ENCODE peak calls at places on chromosomes 12 and 14, in four cellular contexts. One of them, this sample, is unnamed. For H3K9me3, the result is how much of the 10 kb centered on the place peaks cover.

GRCh38 chr12:544941-545635 is 85.3 kb downstream of the B4GALNT3 start:
- DNase-seq in effector memory CD4-positive, alpha-beta T cell: no peak
- DNase-seq in left ventricle myocardium inferior: no peak
- DNase-seq in PC-3: no peak
- DNase-seq in this sample: no peak

GRCh38 chr12:104956870-104957301 is 1.2 kb downstream of the SLC41A2 start:
- DNase-seq in left ventricle myocardium inferior: no peak
- DNase-seq in PC-3: peak
- DNase-seq in effector memory CD4-positive, alpha-beta T cell: no peak
- DNase-seq in this sample: no peak

GRCh38 chr12:123063535-123063934 is 83.1 kb downstream of the ARL6IP4 start:
- DNase-seq in PC-3: peak
- DNase-seq in left ventricle myocardium inferior: no peak
- DNase-seq in effector memory CD4-positive, alpha-beta T cell: no peak
- DNase-seq in this sample: no peak

GRCh38 chr14:103549361-103550311 is 12.8 kb downstream of the BAG5 start:
- DNase-seq in left ventricle myocardium inferior: peak
- DNase-seq in effector memory CD4-positive, alpha-beta T cell: no peak
- DNase-seq in PC-3: no peak
- DNase-seq in this sample: no peak

GRCh38 chr14:93056840-93057585 is 58.7 kb downstream of the ITPK1 start:
- DNase-seq in effector memory CD4-positive, alpha-beta T cell: no peak
- DNase-seq in PC-3: no peak
- DNase-seq in left ventricle myocardium inferior: no peak
- DNase-seq in this sample: no peak

GRCh38 chr12:115103884-115104883 is 420.2 kb upstream of the TBX3 start:
- DNase-seq in left ventricle myocardium inferior: peak
- DNase-seq in effector memory CD4-positive, alpha-beta T cell: no peak
- DNase-seq in PC-3: no peak
- DNase-seq in this sample: no peak

GRCh38 chr14:103057372-103058208 is at the start of gene CDC42BPB:
- DNase-seq in left ventricle myocardium inferior: peak
- DNase-seq in PC-3: peak
- DNase-seq in effector memory CD4-positive, alpha-beta T cell: peak
- DNase-seq in this sample: peak

GRCh38 chr12:79360269-79360668 is 330.5 kb downstream of the PAWR start:
- DNase-seq in left ventricle myocardium inferior: no peak
- DNase-seq in effector memory CD4-positive, alpha-beta T cell: no peak
- DNase-seq in PC-3: no peak
- DNase-seq in this sample: no peak

GRCh38 chr14:30580616-30581282 is 21.8 kb downstream of the G2E3 start:
- DNase-seq in left ventricle myocardium inferior: no peak
- DNase-seq in PC-3: no peak
- DNase-seq in effector memory CD4-positive, alpha-beta T cell: no peak
- DNase-seq in this sample: no peak

GRCh38 chr14:30223385-30223785 is 295.7 kb upstream of the PRKD1 start:
- DNase-seq in effector memory CD4-positive, alpha-beta T cell: no peak
- DNase-seq in left ventricle myocardium inferior: peak
- DNase-seq in PC-3: peak
- DNase-seq in this sample: no peak

GRCh38 chr12:82378997-82379396 is 20.7 kb downstream of the METTL25 start:
- DNase-seq in effector memory CD4-positive, alpha-beta T cell: no peak
- DNase-seq in PC-3: no peak
- DNase-seq in left ventricle myocardium inferior: no peak
- DNase-seq in this sample: no peak

GRCh38 chr14:25050494-25051170 is 685 bp upstream of the STXBP6 start:
- DNase-seq in effector memory CD4-positive, alpha-beta T cell: no peak
- DNase-seq in PC-3: peak
- DNase-seq in left ventricle myocardium inferior: no peak
- DNase-seq in this sample: no peak

GRCh38 chr12:131091413-131091975 is 137.8 kb downstream of the ADGRD1 start:
- DNase-seq in PC-3: no peak
- DNase-seq in left ventricle myocardium inferior: no peak
- DNase-seq in effector memory CD4-positive, alpha-beta T cell: no peak
- DNase-seq in this sample: no peak

GRCh38 chr14:60658116-60658515 is 8.8 kb upstream of the SIX1 start:
- DNase-seq in effector memory CD4-positive, alpha-beta T cell: no peak
- DNase-seq in PC-3: peak
- DNase-seq in left ventricle myocardium inferior: no peak
- DNase-seq in this sample: no peak

GRCh38 chr12:27333311-27334009 is 824 bp downstream of the BMAL2 start:
- DNase-seq in PC-3: peak
- DNase-seq in left ventricle myocardium inferior: peak
- DNase-seq in effector memory CD4-positive, alpha-beta T cell: no peak
- DNase-seq in this sample: peak

GRCh38 chr12:52235822-52236291 is 2.8 kb downstream of the KRT7 start:
- DNase-seq in PC-3: peak
- DNase-seq in effector memory CD4-positive, alpha-beta T cell: no peak
- DNase-seq in left ventricle myocardium inferior: no peak
- DNase-seq in this sample: no peak

GRCh38 chr14:91113829-91114078 is at the start of gene DGLUCY:
- DNase-seq in effector memory CD4-positive, alpha-beta T cell: no peak
- DNase-seq in left ventricle myocardium inferior: peak
- DNase-seq in PC-3: no peak
- DNase-seq in this sample: peak

GRCh38 chr14:56124296-56124695 is 6.1 kb downstream of the PELI2 start:
- DNase-seq in left ventricle myocardium inferior: no peak
- DNase-seq in effector memory CD4-positive, alpha-beta T cell: no peak
- DNase-seq in PC-3: no peak
- DNase-seq in this sample: no peak

GRCh38 chr12:131939007-131939406 is 9.9 kb downstream of the PUS1 start:
- DNase-seq in effector memory CD4-positive, alpha-beta T cell: no peak
- DNase-seq in left ventricle myocardium inferior: no peak
- DNase-seq in PC-3: no peak
- DNase-seq in this sample: no peak

GRCh38 chr14:95314609-95315008 is 5.1 kb downstream of the CLMN start:
- DNase-seq in effector memory CD4-positive, alpha-beta T cell: no peak
- DNase-seq in PC-3: peak
- DNase-seq in left ventricle myocardium inferior: no peak
- DNase-seq in this sample: no peak

GRCh38 chr12:15688202-15688736 is 100.9 kb downstream of the EPS8 start:
- DNase-seq in effector memory CD4-positive, alpha-beta T cell: no peak
- DNase-seq in PC-3: no peak
- DNase-seq in left ventricle myocardium inferior: peak
- DNase-seq in this sample: no peak

GRCh38 chr12:86727151-86727550 is 471.0 kb upstream of the MGAT4C start:
- DNase-seq in left ventricle myocardium inferior: no peak
- DNase-seq in PC-3: peak
- DNase-seq in effector memory CD4-positive, alpha-beta T cell: no peak
- DNase-seq in this sample: no peak

GRCh38 chr12:39199371-39199770 is 243.5 kb downstream of the KIF21A start:
- DNase-seq in PC-3: no peak
- DNase-seq in effector memory CD4-positive, alpha-beta T cell: no peak
- DNase-seq in left ventricle myocardium inferior: no peak
- DNase-seq in this sample: no peak

GRCh38 chr12:133201888-133202287 is 20.6 kb downstream of the ZNF268 start:
- DNase-seq in effector memory CD4-positive, alpha-beta T cell: no peak
- DNase-seq in left ventricle myocardium inferior: no peak
- DNase-seq in PC-3: no peak
- DNase-seq in this sample: no peak
- H3K9me3 ChIP-seq in effector memory CD4-positive, alpha-beta T cell: half or more
- H3K9me3 ChIP-seq in left ventricle myocardium inferior: half or more
- H3K9me3 ChIP-seq in PC-3: under half
- H3K9me3 ChIP-seq in this sample: half or more

GRCh38 chr14:42307239-42307825 is 700.7 kb downstream of the LRFN5 start:
- DNase-seq in effector memory CD4-positive, alpha-beta T cell: no peak
- DNase-seq in PC-3: no peak
- DNase-seq in left ventricle myocardium inferior: no peak
- DNase-seq in this sample: no peak
- H3K9me3 ChIP-seq in effector memory CD4-positive, alpha-beta T cell: under half
- H3K9me3 ChIP-seq in PC-3: under half
- H3K9me3 ChIP-seq in left ventricle myocardium inferior: under half
- H3K9me3 ChIP-seq in this sample: under half

GRCh38 chr14:48747683-48748082 is 838.5 kb downstream of the RPS29 start:
- DNase-seq in left ventricle myocardium inferior: no peak
- DNase-seq in PC-3: no peak
- DNase-seq in effector memory CD4-positive, alpha-beta T cell: no peak
- DNase-seq in this sample: no peak
- H3K9me3 ChIP-seq in left ventricle myocardium inferior: under half
- H3K9me3 ChIP-seq in PC-3: under half
- H3K9me3 ChIP-seq in effector memory CD4-positive, alpha-beta T cell: under half
- H3K9me3 ChIP-seq in this sample: under half

DNA sequence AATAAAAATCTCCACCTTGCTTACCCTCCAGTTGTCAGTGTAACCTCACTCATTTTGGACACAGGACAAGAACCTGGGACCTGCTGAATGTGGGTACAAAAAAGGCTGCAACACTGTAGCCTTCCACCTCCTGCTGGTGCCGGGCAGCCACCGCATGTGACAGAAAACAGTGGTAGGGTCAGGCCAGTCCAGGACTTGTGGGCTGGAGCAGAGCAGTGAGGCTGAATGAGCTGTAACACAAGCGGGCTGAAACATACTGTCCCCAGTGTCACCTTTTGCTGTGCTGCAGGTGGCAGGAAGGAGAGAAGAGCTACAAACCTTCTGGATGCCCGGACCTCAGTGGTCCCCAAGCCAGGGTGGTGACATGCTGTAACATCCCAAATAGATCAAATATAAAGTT is 465.4 kb upstream of the FOXG1 start:
- DNase-seq in left ventricle myocardium inferior: no peak
- DNase-seq in effector memory CD4-positive, alpha-beta T cell: no peak
- DNase-seq in PC-3: no peak
- DNase-seq in this sample: no peak
- H3K9me3 ChIP-seq in left ventricle myocardium inferior: under half
- H3K9me3 ChIP-seq in effector memory CD4-positive, alpha-beta T cell: under half
- H3K9me3 ChIP-seq in PC-3: under half
- H3K9me3 ChIP-seq in this sample: under half

GRCh38 chr12:84842406-84843013 is 70.1 kb downstream of the SLC6A15 start:
- DNase-seq in PC-3: peak
- DNase-seq in left ventricle myocardium inferior: no peak
- DNase-seq in effector memory CD4-positive, alpha-beta T cell: no peak
- DNase-seq in this sample: no peak

GRCh38 chr12:84840356-84840755 is 72.2 kb downstream of the SLC6A15 start:
- DNase-seq in effector memory CD4-positive, alpha-beta T cell: no peak
- DNase-seq in left ventricle myocardium inferior: no peak
- DNase-seq in PC-3: no peak
- DNase-seq in this sample: no peak

GRCh38 chr12:84843588-84844144 is 68.9 kb downstream of the SLC6A15 start:
- DNase-seq in left ventricle myocardium inferior: no peak
- DNase-seq in PC-3: no peak
- DNase-seq in effector memory CD4-positive, alpha-beta T cell: no peak
- DNase-seq in this sample: no peak
- H3K9me3 ChIP-seq in left ventricle myocardium inferior: under half
- H3K9me3 ChIP-seq in PC-3: under half
- H3K9me3 ChIP-seq in effector memory CD4-positive, alpha-beta T cell: under half
- H3K9me3 ChIP-seq in this sample: under half

DNA sequence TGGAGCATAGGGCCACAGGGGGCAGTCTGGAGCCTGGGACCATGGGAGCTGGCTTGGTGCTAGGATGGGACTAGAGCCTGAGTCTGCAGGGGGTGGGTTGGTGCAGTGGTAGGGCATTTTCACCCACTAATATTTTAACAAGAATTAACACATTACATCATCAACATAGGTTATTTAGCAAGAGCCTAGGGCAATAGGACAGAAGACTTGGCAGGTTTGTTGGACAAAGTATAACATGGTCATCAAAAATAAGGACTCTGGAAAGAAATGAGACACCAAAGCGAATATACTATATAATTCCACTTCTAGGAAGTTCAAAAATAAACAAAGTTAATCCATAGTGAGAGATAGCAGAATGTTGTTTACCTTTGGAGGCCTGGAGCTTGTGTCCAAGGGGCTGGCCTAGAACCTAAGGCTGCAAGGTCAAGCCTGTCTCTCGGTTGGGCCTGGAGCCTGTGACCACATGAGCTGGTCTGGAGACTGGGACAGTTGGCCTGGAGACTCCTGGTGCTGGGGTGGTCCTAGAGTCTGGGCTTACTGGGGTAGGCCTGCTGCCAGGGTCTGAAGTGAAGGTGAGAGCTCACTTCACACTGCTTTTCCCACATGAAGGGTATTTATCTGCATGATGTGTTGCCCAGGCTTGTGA is 28.1 kb upstream of the CNOT2 start:
- DNase-seq in PC-3: no peak
- DNase-seq in effector memory CD4-positive, alpha-beta T cell: no peak
- DNase-seq in left ventricle myocardium inferior: no peak
- DNase-seq in this sample: no peak
- H3K9me3 ChIP-seq in PC-3: under half
- H3K9me3 ChIP-seq in effector memory CD4-positive, alpha-beta T cell: under half
- H3K9me3 ChIP-seq in left ventricle myocardium inferior: under half
- H3K9me3 ChIP-seq in this sample: under half

GRCh38 chr14:29028973-29029582 is 262.5 kb downstream of the FOXG1 start:
- DNase-seq in left ventricle myocardium inferior: no peak
- DNase-seq in PC-3: peak
- DNase-seq in effector memory CD4-positive, alpha-beta T cell: no peak
- DNase-seq in this sample: no peak
- H3K9me3 ChIP-seq in left ventricle myocardium inferior: under half
- H3K9me3 ChIP-seq in PC-3: under half
- H3K9me3 ChIP-seq in effector memory CD4-positive, alpha-beta T cell: under half
- H3K9me3 ChIP-seq in this sample: under half

GRCh38 chr12:128307791-128308190 is 40.8 kb downstream of the TMEM132C start:
- DNase-seq in left ventricle myocardium inferior: no peak
- DNase-seq in effector memory CD4-positive, alpha-beta T cell: no peak
- DNase-seq in PC-3: no peak
- DNase-seq in this sample: no peak
- H3K9me3 ChIP-seq in left ventricle myocardium inferior: under half
- H3K9me3 ChIP-seq in effector memory CD4-positive, alpha-beta T cell: under half
- H3K9me3 ChIP-seq in PC-3: under half
- H3K9me3 ChIP-seq in this sample: under half

This sample was measured in T-helper 17 cell.